ENCODE peak calls at places on chromosomes 13 and 19, in six cellular contexts. A is stimulated activated naive CD4-positive, alpha-beta T cell treated with Interleukin-2 at 50 U/mL for 16 hours; V is pancreas; H is stimulated activated CD4-positive, alpha-beta T cell treated with anti-CD3 and anti-CD28 coated beads, Interleukin-4, amount 100 ng/mL, for 24 hours; N is cardiac fibroblast; J is K562. O is an unnamed sample.
A peak's percentile ranks its signal among the peaks of the same experiment; 100 is the strongest.

GRCh38 chr19:50568321-50569022 is at the start of gene LRRC4B:
- DNase-seq in A (no peak), J (peak; percentile 73), H (no peak), N (no peak), V (no peak), O (no peak)

GRCh38 chr13:65264066-65264465 is 1966.1 kb downstream of the PCDH9 start:
- DNase-seq in N (no peak), A (no peak), J (no peak), V (no peak), H (no peak), O (no peak)

GRCh38 chr13:100521912-100522490 is 66.6 kb downstream of the GGACT start:
- DNase-seq in H (no peak), J (no peak), A (no peak), N (no peak), V (no peak), O (no peak)

GRCh38 chr13:109297628-109298027 is 488.8 kb downstream of the IRS2 start:
- DNase-seq in J (no peak), N (peak; percentile 92), H (no peak), V (no peak), A (no peak), O (no peak)

GRCh38 chr13:75326173-75327131 is 155.5 kb downstream of the TBC1D4 start:
- DNase-seq in J (peak; percentile 41), H (peak; percentile 77), N (peak; percentile 66), A (peak; percentile 53), V (no peak), O (peak; percentile 84)

GRCh38 chr19:55487884-55488687 is at the start of gene SSC5D:
- DNase-seq in H (no peak), A (no peak), J (peak; percentile 77), V (no peak), N (peak; percentile 51), O (no peak)

GRCh38 chr19:36837525-36837901 is 674 bp downstream of the ZNF790 start:
- DNase-seq in N (no peak), H (no peak), A (no peak), V (no peak), J (no peak), O (no peak)

GRCh38 chr13:101763191-101763590 is 310.7 kb downstream of the ITGBL1 start:
- DNase-seq in J (no peak), A (no peak), V (no peak), N (no peak), H (no peak), O (no peak)

GRCh38 chr13:109412232-109412935 is 374.0 kb downstream of the IRS2 start:
- DNase-seq in H (no peak), N (peak; percentile 48), J (no peak), A (no peak), V (peak; percentile 44), O (no peak)

GRCh38 chr13:112990783-112991182 is 21.8 kb downstream of the MCF2L start:
- DNase-seq in V (peak; percentile 77), H (no peak), N (no peak), J (no peak), A (no peak), O (no peak)

GRCh38 chr13:26531751-26532150 is 25.7 kb upstream of the WASF3 start:
- DNase-seq in A (no peak), V (no peak), N (no peak), J (no peak), H (no peak), O (no peak)